ENCODE peak calls at places on chromosomes 1 and 21, in six cellular contexts. O, R, P, W, Z and H are unnamed samples.

GRCh38 chr1:155017021-155017945 is 14.7 kb downstream of the ZBTB7B start:
- DNase-seq in O (peak; percentile 91), P (peak; percentile 95), Z (peak; percentile 96), R (peak; percentile 92), W (peak; percentile 96), H (peak; percentile 94)

GRCh38 chr1:201190624-201191051 is at the start of gene IGFN1:
- DNase-seq in O (no peak), P (no peak), R (no peak), Z (no peak), W (no peak), H (peak; percentile 67)

GRCh38 chr1:19165501-19165900 is 44.6 kb downstream of the UBR4 start:
- DNase-seq in P (no peak), Z (no peak), W (no peak), O (no peak), R (no peak), H (no peak)

GRCh38 chr21:40146201-40146890 is 279.1 kb downstream of the PCP4 start:
- DNase-seq in P (no peak), W (no peak), O (no peak), R (no peak), Z (no peak), H (no peak)

GRCh38 chr1:42419449-42419848 is 36.4 kb downstream of the ZMYND12 start:
- DNase-seq in O (peak; percentile 88), Z (no peak), W (no peak), R (no peak), P (no peak), H (peak; percentile 23)

GRCh38 chr1:24452922-24453481 is 37.4 kb downstream of the NIPAL3 start:
- DNase-seq in P (no peak), Z (no peak), W (no peak), R (no peak), O (no peak), H (no peak)

GRCh38 chr1:114208659-114209215 is 55.1 kb upstream of the SYT6 start:
- DNase-seq in P (no peak), R (no peak), O (no peak), Z (no peak), W (no peak), H (peak; percentile 42)

GRCh38 chr1:183461350-183461749 is 10.9 kb upstream of the SMG7 start:
- DNase-seq in W (no peak), Z (no peak), R (peak; percentile 30), O (no peak), P (no peak), H (no peak)

GRCh38 chr1:227234998-227235405 is 83.3 kb downstream of the CDC42BPA start:
- DNase-seq in Z (no peak), R (no peak), W (no peak), P (no peak), O (no peak), H (peak; percentile 68)

GRCh38 chr1:243481101-243481500 is 225.3 kb downstream of the SDCCAG8 start:
- DNase-seq in Z (no peak), W (no peak), O (no peak), R (no peak), P (no peak), H (no peak)

GRCh38 chr21:29508311-29508710 is 209.6 kb downstream of the BACH1 start:
- DNase-seq in P (no peak), Z (no peak), W (no peak), R (no peak), O (no peak), H (no peak)

GRCh38 chr1:156247460-156248322 is at the start of gene PAQR6:
- DNase-seq in W (no peak), P (peak; percentile 58), R (no peak), O (peak; percentile 47), Z (no peak), H (peak; percentile 34)

GRCh38 chr1:200118779-200119505 is 91.4 kb downstream of the NR5A2 start:
- DNase-seq in Z (no peak), R (no peak), P (no peak), W (no peak), O (no peak), H (no peak)

GRCh38 chr1:183454377-183454776 is 17.9 kb upstream of the SMG7 start:
- DNase-seq in Z (no peak), O (no peak), R (no peak), W (no peak), P (no peak), H (no peak)

DNA sequence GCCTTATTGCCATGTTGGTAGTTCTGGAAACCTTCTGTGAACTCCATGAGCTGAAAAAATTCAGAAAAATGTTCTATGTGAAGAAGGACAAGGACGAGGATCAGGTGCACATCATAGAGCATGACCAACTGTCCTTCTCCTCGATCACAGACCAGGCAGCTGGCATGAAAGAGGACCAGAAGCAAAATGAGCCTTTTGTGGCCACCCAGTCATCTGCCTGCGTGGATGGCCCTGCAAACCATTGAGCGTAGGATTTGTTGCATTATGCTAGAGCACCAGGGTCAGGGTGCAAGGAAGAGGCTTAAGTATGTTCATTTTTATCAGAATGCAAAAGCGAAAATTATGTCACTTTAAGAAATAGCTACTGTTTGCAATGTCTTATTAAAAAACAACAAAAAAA is 57.4 kb downstream of the KCNK1 start:
- DNase-seq in W (no peak), P (no peak), Z (no peak), O (no peak), R (no peak), H (no peak)
- H3K36me3 ChIP-seq in W (no peaks in the 10 kb centered on the region), P (no peaks in the 10 kb centered on the region), Z (no peaks in the 10 kb centered on the region), O (no peaks in the 10 kb centered on the region), R (no peaks in the 10 kb centered on the region), H (no peaks in the 10 kb centered on the region)

DNA sequence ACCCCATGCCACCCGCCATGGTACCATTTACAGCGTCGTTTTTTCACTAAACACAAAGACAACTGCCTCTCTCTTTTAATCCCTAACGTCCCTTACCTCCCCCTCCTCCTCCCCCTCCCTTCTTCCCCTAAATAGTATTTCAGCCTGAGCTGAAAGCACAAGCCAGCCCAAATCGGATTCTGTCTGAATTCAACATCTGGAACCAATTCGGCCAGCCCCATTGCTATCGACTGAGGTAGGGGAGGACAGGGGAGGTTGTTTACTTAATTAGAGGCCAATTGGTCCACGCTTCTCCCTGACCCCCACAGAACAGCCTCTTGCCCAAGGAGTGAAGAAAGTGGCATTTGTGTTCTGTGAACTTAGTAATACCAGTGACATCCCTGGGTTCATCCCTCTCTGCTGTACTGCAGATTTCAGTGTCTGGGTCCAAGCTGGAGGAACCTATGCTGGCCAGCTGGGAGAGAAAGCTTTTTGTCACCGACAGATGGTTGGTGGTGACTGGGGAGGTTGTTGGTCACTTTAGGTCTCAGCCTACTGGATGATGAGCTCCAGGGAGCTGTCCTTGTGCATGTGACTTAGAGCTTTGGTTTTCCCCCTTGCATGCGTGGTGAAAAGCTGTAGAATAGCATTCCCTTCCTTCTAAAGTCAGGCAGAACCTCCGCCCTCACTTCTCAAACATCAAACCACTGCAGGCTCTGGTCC is 23.0 kb upstream of the IKBKE start:
- DNase-seq in Z (no peak), W (no peak), R (no peak), O (no peak), P (no peak), H (no peak)
- H3K36me3 ChIP-seq in Z (peaks cover 74% of the 10 kb centered on the region), W (no peaks in the 10 kb centered on the region), R (peaks cover 3% of the 10 kb centered on the region), O (no peaks in the 10 kb centered on the region), P (peaks cover 95% of the 10 kb centered on the region), H (no peaks in the 10 kb centered on the region)

GRCh38 chr1:9361630-9362256 is 69.0 kb downstream of the SPSB1 start:
- DNase-seq in W (no peak), O (no peak), R (no peak), P (no peak), Z (no peak), H (no peak)
- H3K36me3 ChIP-seq in W (no peaks in the 10 kb centered on the region), O (no peaks in the 10 kb centered on the region), R (no peaks in the 10 kb centered on the region), P (peaks cover 23% of the 10 kb centered on the region), Z (peaks cover 17% of the 10 kb centered on the region), H (no peaks in the 10 kb centered on the region)

DNA sequence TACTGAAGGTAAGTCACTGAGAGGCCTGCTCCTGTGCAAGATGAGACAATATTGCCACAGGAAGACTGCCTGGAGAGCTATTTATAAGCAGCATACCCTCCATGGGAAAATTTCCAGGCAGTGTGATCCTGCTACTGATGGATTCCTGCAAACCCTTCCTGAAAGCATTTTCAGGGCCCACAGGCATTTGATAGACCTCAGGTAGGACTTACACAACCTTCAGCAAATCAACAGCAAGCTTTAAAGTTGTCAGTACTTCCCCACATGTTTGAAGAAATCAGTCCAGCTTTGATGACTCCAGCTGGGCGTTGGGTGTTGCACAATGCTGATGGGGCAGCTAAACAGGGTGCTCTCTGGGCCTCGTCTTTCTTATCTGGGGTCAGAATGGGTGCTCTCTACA is 108.8 kb downstream of the PLXNA2 start:
- DNase-seq in W (no peak), O (no peak), R (no peak), Z (no peak), P (no peak), H (no peak)
- H3K36me3 ChIP-seq in W (no peaks in the 10 kb centered on the region), O (no peaks in the 10 kb centered on the region), R (peaks cover 2% of the 10 kb centered on the region), Z (peaks cover under 1% of the 10 kb centered on the region), P (peaks cover 8% of the 10 kb centered on the region), H (peaks cover 19% of the 10 kb centered on the region)

GRCh38 chr1:2304921-2305681 is 77.0 kb downstream of the SKI start:
- DNase-seq in Z (no peak), P (no peak), R (no peak), W (no peak), O (no peak), H (no peak)
- H3K36me3 ChIP-seq in Z (peaks cover 62% of the 10 kb centered on the region), P (peaks cover 67% of the 10 kb centered on the region), R (peaks cover 16% of the 10 kb centered on the region), W (peaks cover 10% of the 10 kb centered on the region), O (peaks cover 11% of the 10 kb centered on the region), H (no peaks in the 10 kb centered on the region)

GRCh38 chr1:20775700-20776099 is 11.4 kb downstream of the HP1BP3 start:
- DNase-seq in Z (no peak), O (no peak), R (no peak), P (no peak), W (no peak), H (no peak)
- H3K36me3 ChIP-seq in Z (peaks cover 91% of the 10 kb centered on the region), O (peaks cover 41% of the 10 kb centered on the region), R (peaks cover 17% of the 10 kb centered on the region), P (peaks cover 68% of the 10 kb centered on the region), W (peaks cover 15% of the 10 kb centered on the region), H (peaks cover 30% of the 10 kb centered on the region)